ENCODE peak calls at places on chromosome 7, in nine cellular contexts. Q is effector CD4-positive, alpha-beta T cell; V is NCI-H446; K is left ventricle myocardium superior; D is skeletal muscle cell; P is central memory CD4-positive, alpha-beta T cell; M is non-pigmented ciliary epithelial cell; G is cardiac muscle cell; H is M059J. Y is an unnamed sample.

GRCh38 chr7:142868188-142868811 is 13.4 kb downstream of the EPHB6 start:
- DNase-seq in Q (no peak), V (no peak), K (no peak), D (no peak), P (no peak), M (no peak), G (no peak), H (no peak), Y (no peak)

GRCh38 chr7:31106303-31107105 is 54.4 kb downstream of the ADCYAP1R1 start:
- DNase-seq in Q (no peak), V (no peak), K (no peak), D (no peak), P (no peak), M (no peak), G (no peak), H (no peak), Y (no peak)

GRCh38 chr7:106767498-106768323 is 97.4 kb upstream of the PIK3CG start:
- DNase-seq in Q (no peak), V (no peak), K (no peak), D (no peak), P (peak; percentile 3), M (peak; percentile 34), G (peak; percentile 60), H (peak; percentile 79), Y (no peak)

GRCh38 chr7:18546576-18546975 is 51.0 kb downstream of the HDAC9 start:
- DNase-seq in Q (no peak), V (no peak), K (no peak), D (no peak), P (no peak), M (no peak), G (no peak), H (no peak), Y (no peak)

GRCh38 chr7:43764039-43764789 is 5.7 kb downstream of the BLVRA start:
- DNase-seq in Q (no peak), V (no peak), K (no peak), D (no peak), P (no peak), M (no peak), G (peak; percentile 68), H (no peak), Y (peak; percentile 78)

GRCh38 chr7:1235501-1236131 is 2.9 kb downstream of the UNCX start:
- DNase-seq in Q (no peak), V (no peak), K (no peak), D (no peak), P (no peak), M (no peak), G (no peak), H (no peak), Y (peak; percentile 61)

GRCh38 chr7:85135931-85136330 is 50.9 kb downstream of the SEMA3D start:
- DNase-seq in Q (no peak), V (no peak), K (no peak), D (peak; percentile 50), P (no peak), M (peak; percentile 71), G (peak; percentile 53), H (peak; percentile 89), Y (no peak)

GRCh38 chr7:99019523-99020412 is 124.1 kb downstream of the SMURF1 start:
- DNase-seq in Q (no peak), V (no peak), K (no peak), D (no peak), P (no peak), M (no peak), G (no peak), H (no peak), Y (no peak)

GRCh38 chr7:158828343-158829020 is 827 bp downstream of the ESYT2 start:
- DNase-seq in Q (no peak), V (peak; percentile 24), K (peak; percentile 65), D (no peak), P (no peak), M (no peak), G (peak; percentile 38), H (peak; percentile 45), Y (peak; percentile 79)

GRCh38 chr7:142870575-142871259 is 14.8 kb downstream of the TRPV6 start:
- DNase-seq in Q (no peak), V (no peak), K (no peak), D (no peak), P (no peak), M (no peak), G (no peak), H (peak; percentile 36), Y (no peak)

GRCh38 chr7:108093341-108093740 is 36.8 kb downstream of the LAMB4 start:
- DNase-seq in Q (no peak), V (no peak), K (no peak), D (no peak), P (no peak), M (no peak), G (peak; percentile 86), H (no peak), Y (no peak)

GRCh38 chr7:120055300-120055699 is 217.7 kb upstream of the KCND2 start:
- DNase-seq in Q (no peak), V (no peak), K (no peak), D (peak; percentile 26), P (no peak), M (peak; percentile 73), G (peak; percentile 56), H (peak; percentile 79), Y (no peak)

GRCh38 chr7:138205614-138206150 is 129.4 kb downstream of the AKR1D1 start:
- DNase-seq in Q (no peak), V (no peak), K (no peak), D (no peak), P (no peak), M (no peak), G (peak; percentile 50), H (no peak), Y (no peak)

GRCh38 chr7:13104128-13104527 is 416.7 kb downstream of the ARL4A start:
- DNase-seq in Q (no peak), V (no peak), K (no peak), D (no peak), P (no peak), M (no peak), G (no peak), H (no peak), Y (no peak)

GRCh38 chr7:77269360-77270075 is 69.9 kb upstream of the FGL2 start:
- DNase-seq in Q (no peak), V (no peak), K (peak; percentile 42), D (no peak), P (no peak), M (no peak), G (peak; percentile 16), H (no peak), Y (no peak)

GRCh38 chr7:48094861-48095293 is 5.8 kb downstream of the UPP1 start:
- DNase-seq in Q (no peak), V (no peak), K (no peak), D (no peak), P (no peak), M (no peak), G (peak; percentile 79), H (peak; percentile 79), Y (no peak)

GRCh38 chr7:128242661-128243060 is 1.6 kb downstream of the LEP start:
- DNase-seq in Q (no peak), V (no peak), K (no peak), D (no peak), P (no peak), M (no peak), G (no peak), H (no peak), Y (no peak)

GRCh38 chr7:9148687-9149086 is 715.3 kb downstream of the NXPH1 start:
- DNase-seq in Q (no peak), V (no peak), K (no peak), D (no peak), P (no peak), M (no peak), G (no peak), H (no peak), Y (no peak)

GRCh38 chr7:134234216-134234615 is 82.5 kb downstream of the SLC35B4 start:
- DNase-seq in Q (no peak), V (no peak), K (no peak), D (no peak), P (no peak), M (no peak), G (no peak), H (no peak), Y (no peak)

GRCh38 chr7:954330-955238 is at the start of gene ADAP1:
- DNase-seq in Q (no peak), V (no peak), K (peak; percentile 78), D (no peak), P (peak; percentile 49), M (no peak), G (peak; percentile 59), H (no peak), Y (peak; percentile 84)

GRCh38 chr7:29987821-29988317 is 1.7 kb downstream of the SCRN1 start:
- DNase-seq in Q (no peak), V (peak; percentile 72), K (no peak), D (peak; percentile 58), P (no peak), M (peak; percentile 51), G (peak; percentile 89), H (peak; percentile 94), Y (peak; percentile 87)

GRCh38 chr7:37255327-37255944 is 193.2 kb downstream of the ELMO1 start:
- DNase-seq in Q (no peak), V (no peak), K (no peak), D (no peak), P (no peak), M (no peak), G (no peak), H (no peak), Y (no peak)

GRCh38 chr7:27364344-27364758 is 121.7 kb downstream of the EVX1 start:
- DNase-seq in Q (no peak), V (peak; percentile 28), K (peak; percentile 73), D (peak; percentile 93), P (no peak), M (peak; percentile 14), G (peak; percentile 96), H (peak; percentile 72), Y (no peak)

GRCh38 chr7:130938661-130939060 is 204.7 kb upstream of the KLF14 start:
- DNase-seq in Q (peak; percentile 50), V (no peak), K (no peak), D (no peak), P (peak; percentile 88), M (no peak), G (no peak), H (no peak), Y (no peak)

GRCh38 chr7:6153646-6154541 is 118.5 kb downstream of the CYTH3 start:
- DNase-seq in Q (no peak), V (no peak), K (no peak), D (no peak), P (no peak), M (no peak), G (no peak), H (no peak), Y (no peak)

GRCh38 chr7:100602889-100603696 is 930 bp downstream of the PCOLCE start:
- DNase-seq in Q (no peak), V (no peak), K (peak; percentile 86), D (peak; percentile 54), P (no peak), M (no peak), G (peak; percentile 90), H (peak; percentile 87), Y (peak; percentile 89)

GRCh38 chr7:49767719-49768118 is 5.7 kb upstream of the VWC2 start:
- DNase-seq in Q (no peak), V (no peak), K (no peak), D (no peak), P (no peak), M (no peak), G (no peak), H (no peak), Y (no peak)

GRCh38 chr7:151794508-151795167 is 82.3 kb downstream of the PRKAG2 start:
- DNase-seq in Q (no peak), V (peak; percentile 31), K (no peak), D (no peak), P (no peak), M (no peak), G (no peak), H (peak; percentile 69), Y (peak; percentile 95)

GRCh38 chr7:17501461-17502208 is 203.2 kb downstream of the AHR start:
- DNase-seq in Q (no peak), V (no peak), K (no peak), D (no peak), P (no peak), M (no peak), G (no peak), H (peak; percentile 72), Y (no peak)